ENCODE peak calls at places on chromosomes 16 and 17, in five cellular contexts. Q is CD8-positive, alpha-beta T cell; L is right lobe of liver; H is GM23338; Y is left ventricle myocardium inferior. X is an unnamed sample. For H3K36me3, the result is how much of the 10 kb centered on the place peaks cover.

GRCh38 chr17:10036511-10037061 is 131.5 kb upstream of the RCVRN start:
- DNase-seq in Q (no peak), L (no peak), H (no peak), Y (peak), X (peak)

GRCh38 chr16:66612422-66612821 is 7.9 kb downstream of the CMTM3 start:
- DNase-seq in Q (no peak), L (no peak), H (no peak), Y (no peak), X (no peak)

GRCh38 chr17:3682033-3682432 is 13.4 kb downstream of the EMC6 start:
- DNase-seq in Q (no peak), L (no peak), H (no peak), Y (no peak), X (no peak)

GRCh38 chr16:58160855-58161254 is 31.7 kb upstream of the CFAP20 start:
- DNase-seq in Q (no peak), L (no peak), H (no peak), Y (no peak), X (no peak)

GRCh38 chr16:85192736-85193493 is 80.6 kb upstream of the CIBAR2 start:
- DNase-seq in Q (no peak), L (no peak), H (no peak), Y (no peak), X (peak)

GRCh38 chr16:53714080-53715050 is 10.4 kb downstream of the FTO start:
- DNase-seq in Q (no peak), L (no peak), H (peak), Y (no peak), X (no peak)

GRCh38 chr16:76959166-76959565 is 231.8 kb upstream of the MON1B start:
- DNase-seq in Q (no peak), L (no peak), H (no peak), Y (no peak), X (no peak)

GRCh38 chr16:23706439-23706838 is 6.6 kb downstream of the ERN2 start:
- DNase-seq in Q (no peak), L (no peak), H (no peak), Y (no peak), X (no peak)

GRCh38 chr17:6523330-6523729 is 33.0 kb downstream of the PITPNM3 start:
- DNase-seq in Q (no peak), L (no peak), H (peak), Y (no peak), X (no peak)

GRCh38 chr17:4833941-4834501 is 881 bp downstream of the MINK1 start:
- DNase-seq in Q (no peak), L (no peak), H (peak), Y (no peak), X (peak)

GRCh38 chr17:1275962-1276736 is 3.3 kb upstream of the TRARG1 start:
- DNase-seq in Q (peak), L (peak), H (peak), Y (peak), X (peak)

GRCh38 chr17:50050431-50051032 is 5.4 kb upstream of the ITGA3 start:
- DNase-seq in Q (no peak), L (peak), H (no peak), Y (no peak), X (no peak)
- TF ChIP-seq CTCF in Q (no peak), L (no peak), H (no peak), Y (no peak), X (no peak)

GRCh38 chr17:81909231-81909630 is 2.0 kb downstream of the PCYT2 start:
- DNase-seq in Q (no peak), L (no peak), H (no peak), Y (no peak), X (no peak)
- H3K36me3 ChIP-seq in Q (under half), L (half or more), H (under half), Y (under half), X (half or more)

GRCh38 chr17:19549746-19550623 is 16.3 kb downstream of the SLC47A1 start:
- DNase-seq in Q (no peak), L (peak), H (no peak), Y (no peak), X (no peak)

GRCh38 chr17:19551148-19551547 is 17.5 kb downstream of the SLC47A1 start:
- DNase-seq in Q (no peak), L (peak), H (no peak), Y (no peak), X (no peak)

GRCh38 chr17:19544366-19544765 is 10.7 kb downstream of the SLC47A1 start:
- DNase-seq in Q (no peak), L (no peak), H (no peak), Y (no peak), X (no peak)

GRCh38 chr17:19542247-19542646 is 8.6 kb downstream of the SLC47A1 start:
- DNase-seq in Q (no peak), L (no peak), H (no peak), Y (no peak), X (no peak)

DNA sequence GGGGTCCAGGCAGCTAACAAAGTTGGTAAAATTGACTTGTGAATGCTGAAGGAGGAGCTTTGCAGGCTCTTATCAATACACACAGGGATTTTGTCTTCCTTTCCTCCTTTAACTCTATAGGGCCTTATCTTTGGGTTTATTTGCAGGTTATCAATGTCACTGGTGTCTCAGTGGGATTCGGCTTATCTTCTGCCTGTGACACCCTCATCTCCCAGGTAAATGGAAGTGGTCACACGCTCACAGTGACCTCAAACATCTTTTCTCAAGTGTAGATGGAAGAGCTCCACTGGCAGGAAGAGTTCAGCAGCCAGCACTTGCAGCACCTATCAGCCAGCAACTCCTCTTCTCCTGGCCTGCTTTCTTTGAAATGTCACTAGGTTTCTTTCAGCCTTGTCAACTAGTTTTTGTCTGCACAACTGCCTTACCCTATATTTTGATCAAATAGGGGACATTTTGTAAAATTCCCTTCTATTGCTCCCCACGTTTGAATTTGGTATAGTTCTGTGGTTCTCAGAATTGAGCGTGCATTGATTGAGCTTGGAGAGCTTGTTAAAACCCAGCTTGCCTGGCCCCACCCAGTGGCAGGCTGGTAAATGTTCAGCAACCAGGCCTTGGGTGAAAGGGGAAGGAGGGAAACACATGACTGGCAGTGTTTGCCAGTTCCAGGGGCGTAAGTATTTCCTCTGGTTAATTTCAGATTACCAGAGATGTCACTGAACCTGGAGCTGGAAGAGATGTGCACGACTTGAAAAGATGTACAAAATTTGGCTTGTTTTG is 12.8 kb downstream of the SLC47A1 start:
- DNase-seq in Q (no peak), L (peak), H (peak), Y (peak), X (peak)
- TF ChIP-seq CTCF in Q (no peak), L (peak), H (peak), Y (peak), X (no peak)

GRCh38 chr16:65002265-65002664 is 119.6 kb downstream of the CDH11 start:
- DNase-seq in Q (no peak), L (no peak), H (no peak), Y (no peak), X (no peak)
- H3K36me3 ChIP-seq in Q (under half), L (under half), H (under half), Y (under half), X (under half)

DNA sequence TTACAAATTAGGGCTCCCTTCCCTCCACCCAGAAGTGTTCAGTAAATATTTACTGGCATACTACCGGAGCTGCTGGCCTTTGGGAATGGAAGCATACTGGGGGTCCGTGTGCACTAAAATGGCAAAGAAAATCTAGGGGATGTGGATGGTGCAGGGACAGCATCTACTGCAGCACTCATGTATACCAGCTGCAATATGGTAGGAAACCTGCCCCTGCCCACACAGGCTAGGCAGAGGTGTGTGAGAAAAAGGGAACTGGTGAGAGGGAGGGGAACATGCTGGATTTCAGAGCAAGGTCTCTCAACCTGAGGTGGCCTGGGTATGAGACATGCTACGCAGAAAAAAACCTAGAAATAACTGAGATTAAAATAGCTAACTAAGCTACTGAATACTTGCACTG is 145.4 kb downstream of the CDH13 start:
- DNase-seq in Q (no peak), L (no peak), H (no peak), Y (no peak), X (no peak)
- TF ChIP-seq CTCF in Q (no peak), L (no peak), H (no peak), Y (no peak), X (no peak)

GRCh38 chr16:56753410-56753809 is 23.5 kb downstream of the NUP93 start:
- DNase-seq in Q (no peak), L (no peak), H (no peak), Y (no peak), X (no peak)
- H3K36me3 ChIP-seq in Q (under half), L (under half), H (under half), Y (under half), X (under half)

X was measured in left lung.